ENCODE peak calls at places on chromosomes 16 and 17, in eight cellular contexts. X, M, L, N, G, W, F and Z are unnamed samples.

GRCh38 chr17:19978206-19978802 is 676 bp upstream of the AKAP10 start:
- DNase-seq in X (no peak), M (no peak), L (no peak), N (peak; percentile 3), G (no peak), W (no peak), F (no peak), Z (no peak)

GRCh38 chr17:16313159-16314090 is 39.8 kb downstream of the CENPV start:
- DNase-seq in X (no peak), M (no peak), L (no peak), N (no peak), G (no peak), W (no peak), F (peak; percentile 88), Z (no peak)

GRCh38 chr17:73643012-73643845 is 1.0 kb downstream of the SDK2 start:
- DNase-seq in X (peak; percentile 17), M (no peak), L (no peak), N (no peak), G (no peak), W (peak; percentile 41), F (no peak), Z (no peak)

GRCh38 chr17:9071016-9071415 is 49.7 kb downstream of the NTN1 start:
- DNase-seq in X (no peak), M (no peak), L (no peak), N (no peak), G (no peak), W (no peak), F (no peak), Z (no peak)

GRCh38 chr17:78242024-78242742 is 10.8 kb downstream of the TMEM235 start:
- DNase-seq in X (no peak), M (no peak), L (no peak), N (no peak), G (no peak), W (no peak), F (peak; percentile 19), Z (no peak)

GRCh38 chr17:7016886-7017826 is 4.7 kb downstream of the RNASEK start:
- DNase-seq in X (no peak), M (no peak), L (no peak), N (no peak), G (no peak), W (no peak), F (no peak), Z (no peak)

GRCh38 chr17:41647038-41647813 is 22.9 kb upstream of the KRT17 start:
- DNase-seq in X (no peak), M (no peak), L (no peak), N (no peak), G (no peak), W (peak; percentile 18), F (no peak), Z (no peak)

GRCh38 chr17:39002991-39003715 is 36.0 kb upstream of the FBXO47 start:
- DNase-seq in X (peak; percentile 42), M (peak; percentile 61), L (peak; percentile 89), N (peak; percentile 86), G (peak; percentile 63), W (no peak), F (no peak), Z (peak; percentile 69)

GRCh38 chr17:78821961-78822360 is 18.7 kb downstream of the USP36 start:
- DNase-seq in X (no peak), M (no peak), L (no peak), N (no peak), G (no peak), W (no peak), F (peak; percentile 54), Z (no peak)

GRCh38 chr16:28101533-28101890 is 38.0 kb upstream of the GSG1L start:
- DNase-seq in X (no peak), M (no peak), L (no peak), N (no peak), G (no peak), W (no peak), F (no peak), Z (no peak)

GRCh38 chr17:1643293-1643998 is 2.1 kb downstream of the SCARF1 start:
- DNase-seq in X (peak; percentile 92), M (peak; percentile 76), L (no peak), N (peak; percentile 8), G (no peak), W (no peak), F (no peak), Z (no peak)

GRCh38 chr17:41613277-41614082 is 913 bp upstream of the KRT16 start:
- DNase-seq in X (no peak), M (no peak), L (no peak), N (no peak), G (no peak), W (no peak), F (no peak), Z (no peak)

GRCh38 chr17:12395733-12396354 is 269.8 kb upstream of the MYOCD start:
- DNase-seq in X (peak; percentile 34), M (peak; percentile 25), L (no peak), N (no peak), G (peak; percentile 6), W (peak; percentile 27), F (no peak), Z (no peak)

GRCh38 chr17:68195667-68196393 is 52.0 kb upstream of the AMZ2 start:
- DNase-seq in X (no peak), M (no peak), L (no peak), N (no peak), G (no peak), W (no peak), F (no peak), Z (no peak)

GRCh38 chr17:61442136-61442775 is 10.0 kb upstream of the TBX4 start:
- DNase-seq in X (no peak), M (no peak), L (no peak), N (no peak), G (no peak), W (no peak), F (no peak), Z (no peak)

GRCh38 chr16:7703661-7704060 is 371.0 kb downstream of the RBFOX1 start:
- DNase-seq in X (no peak), M (no peak), L (no peak), N (no peak), G (no peak), W (no peak), F (no peak), Z (no peak)

GRCh38 chr16:31484491-31485171 is 1.7 kb downstream of the SLC5A2 start:
- DNase-seq in X (peak; percentile 74), M (peak; percentile 80), L (no peak), N (no peak), G (no peak), W (no peak), F (no peak), Z (no peak)

GRCh38 chr16:57262841-57263584 is 18.0 kb downstream of the ARL2BP start:
- DNase-seq in X (peak; percentile 59), M (no peak), L (no peak), N (no peak), G (no peak), W (no peak), F (no peak), Z (no peak)

DNA sequence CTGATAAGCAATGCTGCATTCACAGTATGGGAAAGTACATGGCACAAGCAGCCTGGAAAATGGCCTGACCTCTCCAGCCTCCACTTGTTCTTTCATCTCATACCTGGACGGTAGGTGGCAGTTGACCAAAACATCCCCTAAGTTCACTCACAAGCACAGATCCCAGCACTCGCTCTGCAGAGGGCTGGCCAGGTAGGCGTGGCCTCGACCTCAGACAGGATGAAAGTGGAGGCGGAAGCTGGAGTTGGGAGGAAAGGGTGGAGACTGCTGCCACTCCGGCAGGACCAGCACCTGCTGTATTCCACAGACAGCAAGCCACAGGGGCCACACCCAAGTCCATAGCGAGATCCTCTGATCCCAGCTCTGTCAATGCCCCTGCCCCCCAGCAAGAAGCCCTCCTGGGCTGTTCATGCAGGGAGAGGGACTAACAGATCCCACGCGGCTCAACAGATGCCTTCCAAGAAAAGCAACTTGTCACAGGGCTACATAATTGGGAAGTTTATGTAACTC is 31.3 kb downstream of the ZCCHC14 start:
- DNase-seq in X (peak; percentile 96), M (peak; percentile 92), L (peak; percentile 40), N (no peak), G (peak; percentile 39), W (peak; percentile 6), F (no peak), Z (no peak)
- TF ChIP-seq CTCF in X (no peak), M (no peak), L (no peak), N (no peak), G (no peak), W (peak; percentile 64), F (no peak), Z (no peak)

DNA sequence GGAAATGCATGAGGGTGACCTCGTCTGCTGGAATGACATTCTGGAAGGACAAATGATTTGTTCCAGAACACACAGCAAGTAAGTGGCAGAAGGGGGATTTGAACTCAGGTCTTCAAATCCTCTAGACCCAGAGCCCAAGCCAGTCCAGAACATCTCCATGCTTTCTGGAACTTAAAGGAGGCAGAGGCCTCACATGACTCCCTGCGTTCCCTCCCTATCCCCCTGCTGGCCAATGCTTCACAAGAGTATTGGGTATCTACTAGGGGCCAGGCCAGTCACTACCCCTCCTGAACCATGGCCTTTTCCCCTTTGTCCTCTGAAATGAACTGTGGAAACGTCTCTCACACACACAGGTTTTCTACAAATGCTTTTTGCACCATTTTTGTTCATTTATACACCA is 7.6 kb upstream of the BEAN1 start:
- DNase-seq in X (no peak), M (no peak), L (no peak), N (no peak), G (no peak), W (no peak), F (no peak), Z (no peak)
- TF ChIP-seq CTCF in X (no peak), M (no peak), L (no peak), N (no peak), G (no peak), W (no peak), F (no peak), Z (no peak)

GRCh38 chr16:53087101-53087500 is 32.3 kb downstream of the CHD9 start:
- DNase-seq in X (no peak), M (peak; percentile 52), L (no peak), N (peak; percentile 50), G (no peak), W (no peak), F (peak; percentile 72), Z (no peak)
- TF ChIP-seq CTCF in X (no peak), M (no peak), L (no peak), N (no peak), G (no peak), W (no peak), F (no peak), Z (no peak)

DNA sequence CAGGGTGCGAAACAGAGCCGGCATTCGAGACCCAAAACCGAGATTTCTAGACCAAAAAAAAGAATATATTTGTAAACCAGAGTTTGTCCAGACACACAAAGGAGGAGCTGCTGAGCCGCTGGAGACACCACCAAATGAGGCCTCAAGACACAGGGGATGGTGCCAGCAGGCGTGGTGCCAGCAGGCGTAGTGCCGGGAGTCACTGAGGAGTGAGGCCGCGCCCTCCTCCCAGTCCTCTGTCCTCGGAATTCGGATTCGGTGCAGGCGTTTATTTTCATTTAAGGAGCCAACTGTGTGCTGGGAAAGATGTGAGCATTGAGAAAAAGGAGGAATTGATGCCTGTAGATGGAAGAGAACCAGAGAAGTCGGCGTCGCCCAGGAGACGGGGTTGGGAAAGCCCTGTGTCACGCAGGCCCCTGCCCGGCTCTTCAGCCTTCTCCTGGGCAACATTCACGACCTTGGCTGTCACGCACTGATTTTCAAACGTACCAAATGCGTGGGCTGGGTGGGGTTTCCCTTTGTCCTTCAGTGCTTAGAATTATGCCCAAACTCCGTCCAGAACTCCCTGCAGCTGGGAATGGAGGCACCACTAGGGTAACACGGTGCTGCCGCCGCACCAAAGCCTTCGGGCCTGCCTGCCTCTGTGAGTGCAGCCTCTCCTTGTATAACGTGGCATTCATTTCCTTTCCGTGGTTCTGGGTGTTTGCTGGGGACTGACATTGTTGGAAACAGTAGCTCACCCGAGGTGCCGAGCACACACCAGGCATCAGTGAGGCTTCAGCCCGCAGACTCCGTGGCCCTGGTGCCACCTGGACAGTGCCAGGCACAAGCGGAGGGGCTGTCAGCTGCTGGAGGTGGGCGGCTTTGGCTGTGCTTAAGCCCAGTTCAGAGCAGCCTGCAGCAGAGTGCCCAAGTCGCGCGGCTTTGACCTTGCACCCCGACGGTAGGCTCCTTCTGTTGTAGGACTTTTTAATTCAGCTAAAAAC is 49.0 kb upstream of the CHMP6 start:
- DNase-seq in X (peak; percentile 76), M (peak; percentile 76), L (peak; percentile 97), N (peak; percentile 91), G (peak; percentile 91), W (no peak), F (peak; percentile 82), Z (peak; percentile 36)
- TF ChIP-seq CTCF in X (no peak), M (no peak), L (peak; percentile 49), N (peak; percentile 42), G (peak; percentile 27), W (no peak), F (peak; percentile 13), Z (peak; percentile 41)